ENCODE peak calls at places on chromosomes 7 and 10, in four cellular contexts. L is skeletal muscle cell, B is uterus, D is NB4. Z is an unnamed sample.

GRCh38 chr7:19480383-19480782 is 228.5 kb downstream of the POLR1F start:
- DNase-seq in L (no peak), B (no peak), D (no peak), Z (no peak)

GRCh38 chr7:46201966-46202365 is 280.9 kb upstream of the IGFBP3 start:
- DNase-seq in L (no peak), B (no peak), D (no peak), Z (no peak)

GRCh38 chr7:111090834-111091233 is at the start of gene LRRN3:
- DNase-seq in L (no peak), B (no peak), D (no peak), Z (no peak)

GRCh38 chr10:62384057-62384446 is 9.9 kb downstream of the ZNF365 start:
- DNase-seq in L (no peak), B (no peak), D (peak), Z (peak)

GRCh38 chr7:150954201-150954985 is 23.7 kb downstream of the KCNH2 start:
- DNase-seq in L (no peak), B (peak), D (no peak), Z (no peak)

GRCh38 chr10:86936661-86937501 is 20.5 kb downstream of the MMRN2 start:
- DNase-seq in L (no peak), B (no peak), D (no peak), Z (no peak)

GRCh38 chr10:78134919-78135318 is 101.3 kb downstream of the RPS24 start:
- DNase-seq in L (no peak), B (no peak), D (no peak), Z (no peak)

GRCh38 chr7:101120315-101120714 is 6.6 kb upstream of the SERPINE1 start:
- DNase-seq in L (no peak), B (no peak), D (no peak), Z (no peak)

GRCh38 chr10:72336259-72337038 is 18.3 kb downstream of the DNAJB12 start:
- DNase-seq in L (no peak), B (no peak), D (peak), Z (no peak)

GRCh38 chr7:19560111-19560883 is 148.5 kb downstream of the POLR1F start:
- DNase-seq in L (peak), B (no peak), D (no peak), Z (peak)

GRCh38 chr10:52194188-52194587 is 119.9 kb upstream of the DKK1 start:
- DNase-seq in L (no peak), B (no peak), D (no peak), Z (no peak)

GRCh38 chr7:4010923-4011656 is 671.0 kb upstream of the FOXK1 start:
- DNase-seq in L (no peak), B (no peak), D (no peak), Z (no peak)

GRCh38 chr7:16051561-16052280 is 365.2 kb upstream of the MEOX2 start:
- DNase-seq in L (peak), B (no peak), D (no peak), Z (no peak)

GRCh38 chr10:7277874-7278273 is 133.0 kb downstream of the SFMBT2 start:
- DNase-seq in L (no peak), B (no peak), D (no peak), Z (no peak)

GRCh38 chr10:26780793-26781601 is 79.8 kb downstream of the ABI1 start:
- DNase-seq in L (peak), B (no peak), D (no peak), Z (peak)

GRCh38 chr7:2399848-2400587 is 3.4 kb upstream of the CHST12 start:
- DNase-seq in L (peak), B (peak), D (peak), Z (peak)

GRCh38 chr7:38318803-38319416 is 45.5 kb upstream of the TARP start:
- DNase-seq in L (no peak), B (peak), D (peak), Z (peak)

GRCh38 chr10:102646610-102647432 is 2.5 kb downstream of the TRIM8 start:
- DNase-seq in L (no peak), B (no peak), D (peak), Z (no peak)

GRCh38 chr7:116426428-116427156 is 72.9 kb upstream of the CAV2 start:
- DNase-seq in L (peak), B (peak), D (no peak), Z (peak)

GRCh38 chr7:155644971-155645509 is 579 bp downstream of the RBM33 start:
- DNase-seq in L (no peak), B (peak), D (peak), Z (no peak)

GRCh38 chr7:100680589-100681271 is 7.2 kb downstream of the GNB2 start:
- DNase-seq in L (no peak), B (peak), D (peak), Z (no peak)

GRCh38 chr10:102389894-102390293 is 5.6 kb upstream of the NFKB2 start:
- DNase-seq in L (no peak), B (no peak), D (no peak), Z (no peak)

GRCh38 chr10:97842658-97843295 is 6.9 kb upstream of the GOLGA7B start:
- DNase-seq in L (no peak), B (no peak), D (peak), Z (no peak)

GRCh38 chr7:33698006-33698405 is 207.3 kb upstream of the BMPER start:
- DNase-seq in L (no peak), B (no peak), D (no peak), Z (no peak)

Z was measured in GM04504.